ENCODE peak calls at places on chromosomes 2 and 18, in four cellular contexts. E is endodermal cell, Q is cardiac muscle cell, M is SK-N-SH. L is an unnamed sample. For H3K27me3 and H3K4me1, the result is how much of the 10 kb centered on the place peaks cover.

GRCh38 chr18:55334875-55335274 is 253.1 kb downstream of the TCF4 start:
- DNase-seq in E (no peak), Q (no peak), M (no peak), L (no peak)

GRCh38 chr2:99831772-99832171 is 310.6 kb downstream of the AFF3 start:
- DNase-seq in M (no peak), Q (no peak), E (no peak), L (no peak)

GRCh38 chr18:31744661-31745060 is 16.0 kb downstream of the SLC25A52 start:
- DNase-seq in M (no peak), Q (no peak), E (no peak), L (no peak)

GRCh38 chr2:198143793-198144192 is 339.4 kb downstream of the PLCL1 start:
- DNase-seq in E (no peak), Q (no peak), M (no peak), L (no peak)

GRCh38 chr2:10222-10875 is 36.0 kb downstream of the FAM110C start:
- DNase-seq in Q (peak), E (peak), M (no peak), L (no peak)

GRCh38 chr2:112065966-112066365 is 10.9 kb downstream of the TMEM87B start:
- DNase-seq in Q (peak), M (no peak), E (no peak), L (no peak)

GRCh38 chr2:70709275-70709674 is 58.7 kb downstream of the ADD2 start:
- DNase-seq in Q (peak), M (no peak), E (no peak), L (no peak)

GRCh38 chr18:2657788-2658458 is 2.4 kb downstream of the SMCHD1 start:
- DNase-seq in Q (peak), E (no peak), M (no peak), L (no peak)

GRCh38 chr18:13254971-13255927 is 36.7 kb downstream of the LDLRAD4 start:
- DNase-seq in Q (no peak), M (no peak), E (peak), L (no peak)

GRCh38 chr18:49521251-49521650 is 34.2 kb upstream of the C18orf32 start:
- DNase-seq in M (no peak), Q (no peak), E (peak), L (no peak)

GRCh38 chr2:8833863-8834262 is 3.5 kb downstream of the KIDINS220 start:
- DNase-seq in Q (no peak), M (no peak), E (no peak), L (no peak)

GRCh38 chr2:207617011-207617671 is 8.1 kb downstream of the METTL21A start:
- DNase-seq in Q (peak), M (no peak), E (no peak), L (no peak)

GRCh38 chr2:218166791-218167190 is at the start of gene CXCR1:
- DNase-seq in M (no peak), E (no peak), Q (no peak), L (no peak)

GRCh38 chr18:69161383-69162028 is 239.2 kb upstream of the DOK6 start:
- DNase-seq in M (no peak), Q (peak), E (peak), L (no peak)

GRCh38 chr18:79851981-79852380 is 54.2 kb downstream of the KCNG2 start:
- DNase-seq in E (no peak), Q (no peak), M (no peak), L (no peak)

GRCh38 chr18:79855147-79855910 is 57.6 kb downstream of the KCNG2 start:
- DNase-seq in E (no peak), M (no peak), Q (no peak), L (peak)

GRCh38 chr18:79853303-79853992 is 55.7 kb downstream of the KCNG2 start:
- DNase-seq in M (no peak), Q (no peak), E (peak), L (peak)

GRCh38 chr18:79852561-79853302 is 55.0 kb downstream of the KCNG2 start:
- DNase-seq in M (no peak), Q (no peak), E (peak), L (no peak)

DNA sequence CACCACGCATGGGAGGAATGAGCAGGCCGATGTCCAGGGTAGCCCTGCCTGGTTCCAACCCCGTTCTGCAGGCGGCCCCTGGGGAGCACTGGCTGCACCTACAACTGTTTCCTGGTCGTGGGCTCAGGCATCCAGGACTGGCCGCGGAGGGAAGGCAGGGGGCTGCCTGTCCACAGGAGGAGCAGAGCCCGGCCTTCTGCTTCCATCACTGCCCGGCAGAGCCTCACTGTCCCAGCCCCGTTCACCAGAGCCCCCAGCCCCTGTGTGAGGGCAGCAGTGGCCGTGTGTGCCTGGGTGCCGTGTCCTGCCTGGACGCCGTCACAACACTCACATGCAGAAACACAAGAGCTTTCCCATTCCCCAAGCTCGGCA is 56.2 kb downstream of the KCNG2 start:
- DNase-seq in E (peak), M (no peak), Q (no peak), L (no peak)
- H3K27me3 ChIP-seq in E (under half), M (half or more), Q (under half), L (under half)

GRCh38 chr2:135063210-135063609 is 11.1 kb downstream of the RAB3GAP1 start:
- DNase-seq in M (no peak), Q (peak), E (no peak), L (no peak)

GRCh38 chr2:135072125-135072997 is 20.3 kb downstream of the RAB3GAP1 start:
- DNase-seq in E (no peak), M (no peak), Q (no peak), L (no peak)

GRCh38 chr2:135064149-135064548 is 12.1 kb downstream of the RAB3GAP1 start:
- DNase-seq in Q (no peak), E (no peak), M (no peak), L (no peak)

GRCh38 chr2:135066710-135067109 is 14.6 kb downstream of the RAB3GAP1 start:
- DNase-seq in M (no peak), E (no peak), Q (no peak), L (no peak)
- H3K4me1 ChIP-seq in M (under half), E (under half), Q (under half), L (under half)

GRCh38 chr2:204000446-204000845 is 63.9 kb downstream of the ICOS start:
- DNase-seq in Q (no peak), E (no peak), M (no peak), L (no peak)
- H3K27me3 ChIP-seq in Q (under half), E (under half), M (under half), L (under half)

DNA sequence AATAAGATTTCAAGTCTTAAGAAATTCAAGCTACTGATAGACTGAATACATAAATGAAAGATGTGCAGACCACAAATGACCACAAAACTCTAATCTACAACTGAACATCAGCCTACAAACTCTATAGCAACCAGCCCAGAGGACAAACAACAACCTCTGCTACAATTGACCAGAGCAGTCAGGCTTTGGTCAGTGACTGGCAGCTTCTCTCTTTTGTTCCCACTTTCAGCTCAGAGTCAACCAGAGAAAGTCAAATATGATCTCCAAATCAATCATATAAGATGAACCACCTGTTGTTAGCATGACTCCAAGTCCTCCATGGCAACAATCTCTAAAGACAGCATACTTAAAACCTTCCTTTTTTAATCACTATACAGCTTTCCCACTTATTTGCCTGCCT is 996.2 kb downstream of the SUCLG1 start:
- DNase-seq in M (no peak), Q (no peak), E (no peak), L (no peak)
- H3K4me1 ChIP-seq in M (under half), Q (under half), E (under half), L (under half)